ENCODE peak calls at places on chromosomes 11 and 22, in seven cellular contexts. B is fibroblast of the aortic adventitia; W is Calu3; Q is stimulated activated CD8-positive, alpha-beta memory T cell treated with anti-CD3 and anti-CD28 coated beads, Interleukin-4, amount 100 ng/mL, for 4 hours; I is activated CD4-positive, alpha-beta T cell treated with anti-CD3 and anti-CD28 coated beads for 4 hours; D is foreskin fibroblast; F is fibroblast of pulmonary artery. V is an unnamed sample.

GRCh38 chr22:43835736-43836135 is 23.6 kb upstream of the EFCAB6 start:
- DNase-seq in B (no peak), W (no peak), Q (no peak), I (no peak), D (no peak), F (no peak), V (no peak)

GRCh38 chr22:19842386-19843106 is 12.1 kb downstream of the GNB1L start:
- DNase-seq in B (no peak), W (no peak), Q (no peak), I (no peak), D (no peak), F (no peak), V (no peak)

GRCh38 chr11:7892751-7893356 is 38.2 kb downstream of the OR10A6 start:
- DNase-seq in B (peak), W (no peak), Q (no peak), I (peak), D (peak), F (peak), V (no peak)

GRCh38 chr11:11502303-11502828 is 119.4 kb downstream of the GALNT18 start:
- DNase-seq in B (no peak), W (peak), Q (no peak), I (no peak), D (no peak), F (no peak), V (no peak)

GRCh38 chr11:1931791-1932480 is 12.4 kb downstream of the TNNT3 start:
- DNase-seq in B (no peak), W (no peak), Q (no peak), I (no peak), D (no peak), F (no peak), V (no peak)

GRCh38 chr22:50699754-50700386 is 27.2 kb downstream of the SHANK3 start:
- DNase-seq in B (no peak), W (no peak), Q (no peak), I (no peak), D (no peak), F (no peak), V (no peak)

GRCh38 chr22:49212466-49212865 is 615.2 kb downstream of the BRD1 start:
- DNase-seq in B (no peak), W (no peak), Q (no peak), I (no peak), D (no peak), F (no peak), V (no peak)

GRCh38 chr11:8035225-8035846 is 45.7 kb upstream of the TUB start:
- DNase-seq in B (peak), W (no peak), Q (no peak), I (no peak), D (peak), F (no peak), V (no peak)

GRCh38 chr11:14376920-14377319 is 17.9 kb upstream of the RRAS2 start:
- DNase-seq in B (no peak), W (no peak), Q (no peak), I (no peak), D (peak), F (no peak), V (no peak)